ENCODE peak calls at places on chromosomes 12 and 14, in ten cellular contexts. T is substantia nigra; D is stimulated activated CD8-positive, alpha-beta memory T cell treated with anti-CD3 and anti-CD28 coated beads, Interleukin-4, amount 100 ng/mL, for 4 hours; E is NCI-H1694; K is activated CD4-positive, alpha-beta T cell treated with anti-CD3 and anti-CD28 coated beads, Interleukin-2, amount 50 U/mL, for 1 hour; P is NCI-H1092; X is activated effector memory CD4-positive, alpha-beta T cell treated with Interleukin-2 at 50 U/mL for 16 hours; N is HEK293T; L is A549; H is IMR-90. I is an unnamed sample.

GRCh38 chr12:91380651-91381050 is 198.0 kb upstream of the DCN start:
- DNase-seq in E (no peak), P (no peak), N (no peak), X (no peak), K (no peak), H (no peak), D (no peak), L (no peak), T (no peak), I (no peak)

GRCh38 chr12:118070650-118071049 is 9.7 kb upstream of the WSB2 start:
- DNase-seq in H (no peak), T (no peak), N (no peak), K (no peak), X (no peak), E (no peak), P (no peak), D (no peak), L (no peak), I (no peak)

GRCh38 chr12:62693291-62694040 is 226.8 kb downstream of the MON2 start:
- DNase-seq in P (no peak), E (peak), L (no peak), N (no peak), K (no peak), T (no peak), D (no peak), H (peak), X (no peak), I (no peak)

GRCh38 chr14:100239200-100239839 is 376 bp downstream of the YY1 start:
- DNase-seq in T (no peak), D (no peak), N (no peak), L (no peak), K (peak), X (no peak), H (no peak), E (no peak), P (no peak), I (no peak)

GRCh38 chr14:72781476-72782181 is 112.3 kb downstream of the DPF3 start:
- DNase-seq in D (no peak), N (no peak), X (no peak), E (no peak), H (peak), K (no peak), P (no peak), T (no peak), L (peak), I (peak)

GRCh38 chr12:107057071-107057834 is 36.1 kb downstream of the CRY1 start:
- DNase-seq in H (peak), L (peak), K (no peak), X (no peak), T (no peak), N (no peak), E (no peak), D (no peak), P (no peak), I (peak)

GRCh38 chr14:106786697-106787096 is 1260.3 kb downstream of the TMEM121 start:
- DNase-seq in L (no peak), T (no peak), D (no peak), E (no peak), N (no peak), K (no peak), X (no peak), P (no peak), H (no peak), I (no peak)

GRCh38 chr12:10243803-10244520 is 31.3 kb downstream of the GABARAPL1 start:
- DNase-seq in X (no peak), E (no peak), T (no peak), K (no peak), P (no peak), H (no peak), N (no peak), L (no peak), D (no peak), I (no peak)

GRCh38 chr14:54815016-54815415 is 87.6 kb downstream of the GCH1 start:
- DNase-seq in L (no peak), P (no peak), H (peak), N (no peak), K (no peak), E (no peak), D (no peak), T (no peak), X (no peak), I (no peak)

GRCh38 chr12:40152783-40153383 is 47.0 kb upstream of the SLC2A13 start:
- DNase-seq in X (peak), P (no peak), E (peak), N (peak), K (peak), H (peak), L (no peak), D (peak), T (no peak), I (peak)

GRCh38 chr14:65193891-65194290 is 91.6 kb upstream of the MAX start:
- DNase-seq in X (no peak), P (no peak), H (no peak), N (no peak), T (no peak), E (no peak), D (no peak), L (no peak), K (no peak), I (no peak)

GRCh38 chr14:23816371-23816770 is 137.2 kb upstream of the DHRS4 start:
- DNase-seq in K (no peak), L (no peak), P (no peak), D (no peak), E (no peak), X (no peak), N (no peak), T (no peak), H (no peak), I (no peak)

GRCh38 chr12:47312147-47312546 is 232.4 kb upstream of the AMIGO2 start:
- DNase-seq in P (no peak), H (no peak), K (no peak), T (no peak), E (no peak), L (no peak), D (no peak), X (no peak), N (no peak), I (no peak)

GRCh38 chr12:123141615-123142517 is 9.0 kb downstream of the PITPNM2 start:
- DNase-seq in X (no peak), K (no peak), N (no peak), T (no peak), L (no peak), H (peak), E (no peak), P (no peak), D (no peak), I (peak)

GRCh38 chr14:106844608-106845285 is 1318.4 kb downstream of the TMEM121 start:
- DNase-seq in N (no peak), H (no peak), X (peak), K (peak), T (no peak), E (no peak), P (no peak), L (peak), D (no peak), I (no peak)

GRCh38 chr12:1054103-1054838 is 63.2 kb downstream of the ERC1 start:
- DNase-seq in N (no peak), X (no peak), E (peak), H (no peak), T (no peak), D (no peak), P (no peak), K (no peak), L (no peak), I (no peak)

GRCh38 chr12:29882771-29883315 is 99.1 kb upstream of the TMTC1 start:
- DNase-seq in H (no peak), K (no peak), D (no peak), N (no peak), P (no peak), X (no peak), L (no peak), E (no peak), T (no peak), I (no peak)

GRCh38 chr14:105140581-105140980 is 28.0 kb downstream of the JAG2 start:
- DNase-seq in D (no peak), E (no peak), N (no peak), K (no peak), H (no peak), P (no peak), L (no peak), T (no peak), X (no peak), I (no peak)

GRCh38 chr12:104172564-104172935 is 34.5 kb upstream of the NFYB start:
- DNase-seq in T (no peak), D (no peak), P (no peak), E (no peak), N (no peak), X (no peak), L (no peak), K (no peak), H (no peak), I (no peak)

GRCh38 chr12:102957339-102958050 is at the start of gene ASCL1:
- DNase-seq in L (no peak), N (no peak), K (no peak), X (no peak), P (peak), T (no peak), D (no peak), E (peak), H (peak), I (peak)

GRCh38 chr12:28799337-28799736 is 349.7 kb upstream of the FAR2 start:
- DNase-seq in N (no peak), D (no peak), L (no peak), P (no peak), K (no peak), H (no peak), T (no peak), X (no peak), E (no peak), I (no peak)

GRCh38 chr12:7609480-7609879 is 56.2 kb downstream of the APOBEC1 start:
- DNase-seq in L (no peak), T (no peak), H (peak), N (no peak), P (no peak), K (no peak), X (no peak), E (no peak), D (no peak), I (peak)

GRCh38 chr12:125262866-125263265 is 197.6 kb downstream of the AACS start:
- DNase-seq in E (no peak), K (no peak), T (no peak), X (no peak), N (no peak), P (no peak), D (no peak), H (no peak), L (no peak), I (no peak)

GRCh38 chr12:79183946-79184345 is 319.4 kb downstream of the SYT1 start:
- DNase-seq in P (no peak), K (no peak), N (no peak), E (no peak), D (no peak), X (no peak), T (no peak), L (no peak), H (peak), I (no peak)

GRCh38 chr12:24705741-24706358 is 243.1 kb downstream of the BCAT1 start:
- DNase-seq in N (no peak), H (peak), E (no peak), D (no peak), L (no peak), K (no peak), X (no peak), P (no peak), T (no peak), I (peak)

GRCh38 chr12:121711925-121712461 is 559 bp upstream of the TMEM120B start:
- DNase-seq in D (no peak), T (no peak), X (no peak), E (no peak), P (no peak), K (no peak), L (peak), H (no peak), N (peak), I (no peak)

I was measured in EL.